ENCODE peak calls at places on chromosomes 12 and 14, in four cellular contexts. I, J, G and T are unnamed samples.

GRCh38 chr12:91276529-91276928 is 93.9 kb upstream of the DCN start:
- DNase-seq in G (peak; percentile 41), I (no peak), J (no peak), T (peak; percentile 79)

GRCh38 chr12:95605087-95605486 is 53.8 kb upstream of the USP44 start:
- DNase-seq in G (peak; percentile 77), J (peak; percentile 23), I (no peak), T (peak; percentile 53)

GRCh38 chr14:91320266-91320665 is 75.8 kb upstream of the GPR68 start:
- DNase-seq in G (no peak), J (no peak), I (no peak), T (no peak)

GRCh38 chr14:31428011-31428410 is 7.7 kb upstream of the HEATR5A start:
- DNase-seq in I (no peak), G (no peak), J (no peak), T (no peak)

GRCh38 chr14:53430870-53431269 is 277.7 kb upstream of the DDHD1 start:
- DNase-seq in J (no peak), G (peak; percentile 41), I (no peak), T (no peak)

GRCh38 chr12:51667269-51667668 is 76.2 kb downstream of the SCN8A start:
- DNase-seq in I (no peak), G (no peak), J (no peak), T (no peak)

GRCh38 chr12:82406651-82407050 is 48.3 kb downstream of the METTL25 start:
- DNase-seq in J (no peak), G (no peak), I (no peak), T (no peak)

GRCh38 chr12:31849090-31849687 is 110.0 kb upstream of the RESF1 start:
- DNase-seq in J (peak; percentile 26), I (peak; percentile 32), G (peak; percentile 9), T (no peak)

GRCh38 chr14:73909681-73910080 is 23.0 kb downstream of the ZNF410 start:
- DNase-seq in J (no peak), I (no peak), G (peak; percentile 66), T (no peak)

GRCh38 chr12:46874642-46875041 is 48.8 kb upstream of the SLC38A4 start:
- DNase-seq in J (peak; percentile 52), G (peak; percentile 17), I (no peak), T (no peak)

GRCh38 chr12:123085730-123086487 is 65.0 kb downstream of the PITPNM2 start:
- DNase-seq in J (peak; percentile 46), G (peak; percentile 32), I (no peak), T (no peak)

GRCh38 chr12:70644836-70645235 is 7.6 kb upstream of the PTPRB start:
- DNase-seq in J (no peak), G (no peak), I (no peak), T (no peak)

GRCh38 chr12:31591308-31591901 is 469 bp upstream of the DENND5B start:
- DNase-seq in G (no peak), J (peak; percentile 73), I (no peak), T (peak; percentile 28)

GRCh38 chr12:126855768-126856167 is 1411.2 kb upstream of the TMEM132C start:
- DNase-seq in I (no peak), J (no peak), G (no peak), T (no peak)

GRCh38 chr14:38791862-38792261 is 311.2 kb downstream of the SEC23A start:
- DNase-seq in J (no peak), G (no peak), I (peak; percentile 20), T (no peak)

GRCh38 chr12:499837-500458 is 40.2 kb downstream of the B4GALNT3 start:
- DNase-seq in I (no peak), G (no peak), J (no peak), T (no peak)

GRCh38 chr12:2813573-2814185 is 1.2 kb downstream of the ITFG2 start:
- DNase-seq in I (no peak), J (peak; percentile 83), G (peak; percentile 69), T (peak; percentile 69)

GRCh38 chr14:81310606-81311005 is 89.5 kb downstream of the STON2 start:
- DNase-seq in I (no peak), J (no peak), G (no peak), T (no peak)

GRCh38 chr14:34257505-34257904 is 204.5 kb downstream of the SPTSSA start:
- DNase-seq in I (no peak), J (no peak), G (no peak), T (peak; percentile 97)

GRCh38 chr12:130710001-130710732 is 5.9 kb downstream of the RIMBP2 start:
- DNase-seq in G (no peak), I (no peak), J (no peak), T (no peak)

GRCh38 chr12:6871052-6871957 is 1.8 kb downstream of the SPSB2 start:
- DNase-seq in J (peak; percentile 20), G (no peak), I (no peak), T (peak; percentile 44)
- H3K4me2 ChIP-seq in J (peak overlapping the region; percentile 91), G (peak overlapping the region; percentile 88), I (peak overlapping the region; percentile 13), T (peak overlapping the region; percentile 92)

GRCh38 chr12:28242888-28243633 is 52.8 kb downstream of the CCDC91 start:
- DNase-seq in J (no peak), I (no peak), G (peak; percentile 16), T (peak; percentile 37)
- H3K4me3 ChIP-seq in J (no peak overlapping the region), I (no peak overlapping the region), G (no peak overlapping the region), T (no peak overlapping the region)

GRCh38 chr12:57009949-57010626 is 3.7 kb upstream of the ZBTB39 start:
- DNase-seq in J (no peak), G (no peak), I (no peak), T (no peak)
- H4K91ac ChIP-seq in J (no peak overlapping the region), G (no peak overlapping the region), I (no peak overlapping the region), T (no peak overlapping the region)

GRCh38 chr14:50321009-50321660 is 9.0 kb downstream of the DMAC2L start:
- DNase-seq in I (no peak), J (peak; percentile 99), G (peak; percentile 98), T (peak; percentile 62)
- H3K4me2 ChIP-seq in I (no peak overlapping the region), J (peak overlapping the region; percentile 68), G (peak overlapping the region; percentile 93), T (peak overlapping the region; percentile 27)

DNA sequence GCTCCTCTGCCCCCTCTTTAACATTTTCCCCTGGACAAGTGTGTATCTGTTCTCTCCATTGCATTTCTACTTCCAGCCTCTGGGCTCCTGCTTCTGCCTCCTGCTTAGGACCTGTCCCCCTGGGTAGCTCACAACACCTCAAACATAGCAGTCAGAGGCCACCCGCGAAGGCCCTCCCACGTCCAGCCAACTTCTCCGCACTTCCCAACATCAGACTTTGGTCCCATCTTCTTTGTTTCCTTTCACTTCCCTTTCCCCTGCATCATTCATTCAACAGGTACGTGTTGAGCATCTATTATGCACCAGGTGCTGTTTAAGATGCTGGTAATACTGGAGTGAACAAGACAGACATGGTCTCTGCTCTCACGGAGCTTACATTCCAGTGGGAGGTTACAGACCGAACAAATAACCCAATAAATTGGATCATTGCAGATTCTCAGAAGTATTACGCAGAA is 3.1 kb downstream of the C12orf57 start:
- DNase-seq in J (no peak), G (no peak), I (no peak), T (no peak)
- H3K4me3 ChIP-seq in J (no peak overlapping the region), G (no peak overlapping the region), I (peak overlapping the region; percentile 60), T (peak overlapping the region; percentile 73)

GRCh38 chr12:53006810-53007742 is 820 bp downstream of the EIF4B start:
- DNase-seq in G (peak; percentile 55), I (peak; percentile 66), J (peak; percentile 79), T (peak; percentile 50)
- H4K91ac ChIP-seq in G (peak overlapping the region; percentile 99), I (peak overlapping the region; percentile 92), J (peak overlapping the region; percentile 96), T (peak overlapping the region; percentile 98)

GRCh38 chr14:51603495-51603894 is 48.2 kb upstream of the FRMD6 start:
- DNase-seq in G (no peak), J (peak; percentile 69), I (no peak), T (peak; percentile 12)
- H3K4me2 ChIP-seq in G (no peak overlapping the region), J (no peak overlapping the region), I (no peak overlapping the region), T (no peak overlapping the region)